ENCODE peak calls at places on chromosomes 5 and 9, in five cellular contexts. D, H, S, Q and X are unnamed samples.

GRCh38 chr9:113380869-113381378 is 4.1 kb upstream of the HDHD3 start:
- DNase-seq in D (no peak), H (no peak), S (peak; percentile 8), Q (no peak), X (no peak)

GRCh38 chr5:7420506-7421280 is 24.8 kb downstream of the ADCY2 start:
- DNase-seq in D (peak; percentile 90), H (no peak), S (no peak), Q (no peak), X (no peak)

GRCh38 chr9:76618762-76619161 is 145.5 kb upstream of the PCA3 start:
- DNase-seq in D (no peak), H (peak; percentile 45), S (no peak), Q (no peak), X (no peak)

GRCh38 chr5:179182601-179183000 is 122.4 kb downstream of the ZNF354C start:
- DNase-seq in D (no peak), H (no peak), S (no peak), Q (no peak), X (no peak)

GRCh38 chr5:57406591-57406990 is 76.0 kb downstream of the ACTBL2 start:
- DNase-seq in D (no peak), H (peak; percentile 40), S (no peak), Q (no peak), X (no peak)

GRCh38 chr5:137506296-137506695 is 7.2 kb upstream of the SPOCK1 start:
- DNase-seq in D (no peak), H (no peak), S (no peak), Q (no peak), X (no peak)

GRCh38 chr5:173420108-173420507 is 91.9 kb upstream of the STC2 start:
- DNase-seq in D (no peak), H (no peak), S (peak; percentile 78), Q (no peak), X (no peak)

GRCh38 chr5:113505181-113505580 is 8.3 kb upstream of the YTHDC2 start:
- DNase-seq in D (no peak), H (peak; percentile 38), S (peak; percentile 49), Q (peak; percentile 83), X (no peak)

GRCh38 chr5:38871211-38871610 is 25.4 kb downstream of the OSMR start:
- DNase-seq in D (no peak), H (no peak), S (no peak), Q (peak; percentile 54), X (no peak)

DNA sequence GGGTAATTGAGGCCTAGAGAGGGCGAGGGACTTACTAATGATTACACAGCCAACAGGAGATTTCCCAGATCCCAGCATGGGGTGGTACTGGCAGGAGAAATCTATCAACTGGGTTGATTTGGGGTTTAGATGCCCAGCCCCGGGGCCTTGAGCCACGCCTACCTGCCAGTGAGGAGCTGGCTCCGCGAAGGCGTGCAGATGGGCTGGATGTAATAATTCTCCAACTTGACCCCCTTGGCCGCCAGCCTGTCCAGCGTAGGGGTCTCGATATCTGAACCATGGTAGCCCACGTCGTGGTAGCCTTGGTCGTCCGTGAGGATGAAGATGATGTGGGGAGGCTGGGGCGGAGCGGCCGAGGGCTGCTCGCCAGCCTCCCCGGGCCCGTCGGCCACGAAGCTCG is 804 bp downstream of the ARSI start:
- DNase-seq in D (peak; percentile 72), H (no peak), S (no peak), Q (no peak), X (no peak)
- H3K4me3 ChIP-seq in D (peak overlapping the region; percentile 71), H (peak overlapping the region; percentile 16), S (peak overlapping the region; percentile 72), Q (peak overlapping the region; percentile 36), X (no peak overlapping the region)

GRCh38 chr9:6414291-6414690 is 1.3 kb downstream of the UHRF2 start:
- DNase-seq in D (no peak), H (peak; percentile 60), S (peak; percentile 37), Q (peak; percentile 37), X (peak; percentile 10)

GRCh38 chr9:6415266-6415665 is 2.3 kb downstream of the UHRF2 start:
- DNase-seq in D (no peak), H (no peak), S (no peak), Q (peak; percentile 35), X (no peak)

GRCh38 chr9:6413365-6414263 is 615 bp downstream of the UHRF2 start:
- DNase-seq in D (peak; percentile 78), H (no peak), S (peak; percentile 6), Q (peak; percentile 42), X (peak; percentile 33)

GRCh38 chr9:6418764-6419163 is 5.8 kb downstream of the UHRF2 start:
- DNase-seq in D (no peak), H (no peak), S (no peak), Q (no peak), X (no peak)

GRCh38 chr9:6417186-6417585 is 4.2 kb downstream of the UHRF2 start:
- DNase-seq in D (no peak), H (no peak), S (no peak), Q (no peak), X (no peak)
- H3K4me1 ChIP-seq in D (no peaks in the 10 kb centered on the region), H (peaks cover 13% of the 10 kb centered on the region), S (peaks cover 17% of the 10 kb centered on the region), Q (peaks cover 18% of the 10 kb centered on the region), X (peaks cover 25% of the 10 kb centered on the region)

GRCh38 chr9:21817176-21817575 is 14.7 kb downstream of the MTAP start:
- DNase-seq in D (no peak), H (peak; percentile 93), S (no peak), Q (peak; percentile 50), X (no peak)
- H3K36me3 ChIP-seq in D (peaks cover 45% of the 10 kb centered on the region), H (peaks cover 18% of the 10 kb centered on the region), S (peaks cover 48% of the 10 kb centered on the region), Q (peaks cover 37% of the 10 kb centered on the region), X (peaks cover 62% of the 10 kb centered on the region)

GRCh38 chr5:150945501-150945900 is 40.7 kb upstream of the ZNF300 start:
- DNase-seq in D (no peak), H (peak; percentile 27), S (no peak), Q (peak; percentile 6), X (no peak)
- H3K4me3 ChIP-seq in D (no peak overlapping the region), H (no peak overlapping the region), S (no peak overlapping the region), Q (no peak overlapping the region), X (no peak overlapping the region)

GRCh38 chr9:353077-353476 is 138.4 kb downstream of the DOCK8 start:
- DNase-seq in D (no peak), H (no peak), S (no peak), Q (no peak), X (no peak)
- H3K4me1 ChIP-seq in D (no peaks in the 10 kb centered on the region), H (peaks cover 27% of the 10 kb centered on the region), S (no peaks in the 10 kb centered on the region), Q (no peaks in the 10 kb centered on the region), X (no peaks in the 10 kb centered on the region)